ENCODE peak calls at places on chromosomes 3 and 15, in six cellular contexts. A, Y, O, C, Q and G are unnamed samples.

GRCh38 chr3:58059349-58060321 is 51.4 kb downstream of the FLNB start:
- DNase-seq in A (no peak), Y (no peak), O (no peak), C (no peak), Q (no peak), G (peak; percentile 5)

GRCh38 chr3:43773273-43774104 is 82.8 kb downstream of the ABHD5 start:
- DNase-seq in A (no peak), Y (peak; percentile 26), O (no peak), C (peak; percentile 46), Q (no peak), G (no peak)

GRCh38 chr15:72838311-72838731 is 54.8 kb upstream of the ADPGK start:
- DNase-seq in A (no peak), Y (peak; percentile 28), O (no peak), C (no peak), Q (no peak), G (no peak)

GRCh38 chr3:5057217-5057616 is 64.9 kb upstream of the ARL8B start:
- DNase-seq in A (peak; percentile 4), Y (no peak), O (no peak), C (no peak), Q (peak; percentile 23), G (no peak)

GRCh38 chr3:158091526-158091925 is 14.7 kb downstream of the SHOX2 start:
- DNase-seq in A (no peak), Y (no peak), O (no peak), C (peak; percentile 58), Q (no peak), G (peak; percentile 23)

GRCh38 chr15:64681424-64682024 is 93.9 kb downstream of the RBPMS2 start:
- DNase-seq in A (peak; percentile 33), Y (no peak), O (no peak), C (peak; percentile 79), Q (peak; percentile 44), G (peak; percentile 87)

GRCh38 chr15:101434032-101434920 is 55.2 kb downstream of the PCSK6 start:
- DNase-seq in A (no peak), Y (no peak), O (no peak), C (no peak), Q (no peak), G (no peak)

GRCh38 chr3:184315871-184316661 is 1.7 kb downstream of the EIF4G1 start:
- DNase-seq in A (no peak), Y (no peak), O (no peak), C (peak; percentile 44), Q (no peak), G (peak; percentile 70)

GRCh38 chr3:184568918-184569829 is 7.6 kb downstream of the EPHB3 start:
- DNase-seq in A (peak; percentile 82), Y (peak; percentile 87), O (no peak), C (peak; percentile 91), Q (peak; percentile 59), G (peak; percentile 73)

GRCh38 chr3:186261638-186262037 is 100.4 kb downstream of the DGKG start:
- DNase-seq in A (peak; percentile 23), Y (no peak), O (no peak), C (no peak), Q (no peak), G (peak; percentile 10)

GRCh38 chr15:89129123-89129815 is 41.0 kb downstream of the ABHD2 start:
- DNase-seq in A (peak; percentile 52), Y (no peak), O (no peak), C (no peak), Q (no peak), G (peak; percentile 39)

GRCh38 chr3:168040624-168041208 is 55.0 kb downstream of the GOLIM4 start:
- DNase-seq in A (no peak), Y (no peak), O (peak; percentile 15), C (peak; percentile 48), Q (peak; percentile 40), G (peak; percentile 80)

GRCh38 chr15:92048739-92049138 is 195.2 kb downstream of the SLCO3A1 start:
- DNase-seq in A (no peak), Y (no peak), O (no peak), C (no peak), Q (no peak), G (no peak)

GRCh38 chr3:33299395-33300081 is 22.3 kb downstream of the FBXL2 start:
- DNase-seq in A (no peak), Y (no peak), O (no peak), C (no peak), Q (no peak), G (peak; percentile 1)

GRCh38 chr3:176958560-176958959 is 238.7 kb downstream of the TBL1XR1 start:
- DNase-seq in A (no peak), Y (no peak), O (no peak), C (no peak), Q (no peak), G (no peak)